ENCODE peak calls at places on chromosome 3, in seven cellular contexts. Y, R, F, K, Q, M and G are unnamed samples.
A peak's percentile ranks its signal among the peaks of the same experiment; 100 is the strongest.

GRCh38 chr3:95750097-95750496 is 1064.3 kb upstream of the EPHA6 start:
- DNase-seq in Y (no peak), R (peak; percentile 35), F (no peak), K (no peak), Q (no peak), M (no peak), G (no peak)

GRCh38 chr3:48617559-48617958 is 4.0 kb downstream of the TMEM89 start:
- DNase-seq in Y (no peak), R (no peak), F (no peak), K (no peak), Q (no peak), M (no peak), G (no peak)

GRCh38 chr3:22360977-22361376 is 610.0 kb upstream of the ZNF385D start:
- DNase-seq in Y (no peak), R (peak; percentile 1), F (no peak), K (no peak), Q (no peak), M (no peak), G (no peak)

GRCh38 chr3:83946554-83946953 is 1012.2 kb upstream of the CADM2 start:
- DNase-seq in Y (no peak), R (no peak), F (no peak), K (no peak), Q (no peak), M (no peak), G (no peak)

GRCh38 chr3:29822051-29822450 is 541.2 kb downstream of the RBMS3 start:
- DNase-seq in Y (no peak), R (peak; percentile 64), F (no peak), K (no peak), Q (no peak), M (no peak), G (peak; percentile 61)

GRCh38 chr3:182235504-182235903 is 523.8 kb downstream of the SOX2 start:
- DNase-seq in Y (no peak), R (no peak), F (no peak), K (no peak), Q (no peak), M (no peak), G (no peak)

GRCh38 chr3:134879991-134880390 is 84.9 kb downstream of the EPHB1 start:
- DNase-seq in Y (no peak), R (peak; percentile 66), F (no peak), K (no peak), Q (no peak), M (no peak), G (no peak)

GRCh38 chr3:168531116-168531515 is 435.4 kb upstream of the GOLIM4 start:
- DNase-seq in Y (no peak), R (no peak), F (no peak), K (no peak), Q (no peak), M (no peak), G (no peak)

GRCh38 chr3:49924683-49925082 is 4.9 kb downstream of the MON1A start:
- DNase-seq in Y (no peak), R (peak; percentile 58), F (no peak), K (no peak), Q (no peak), M (no peak), G (no peak)

GRCh38 chr3:190086191-190086590 is 34.5 kb downstream of the P3H2 start:
- DNase-seq in Y (no peak), R (no peak), F (no peak), K (no peak), Q (no peak), M (no peak), G (no peak)

GRCh38 chr3:157438371-157438735 is 1.7 kb downstream of the PTX3 start:
- DNase-seq in Y (no peak), R (no peak), F (no peak), K (no peak), Q (no peak), M (no peak), G (no peak)

GRCh38 chr3:160400048-160400630 is 689 bp downstream of the SMC4 start:
- DNase-seq in Y (peak; percentile 24), R (peak; percentile 36), F (peak; percentile 10), K (peak; percentile 11), Q (peak; percentile 34), M (peak; percentile 32), G (no peak)

GRCh38 chr3:171101982-171102610 is 75.6 kb upstream of the SLC2A2 start:
- DNase-seq in Y (no peak), R (peak; percentile 77), F (no peak), K (no peak), Q (no peak), M (no peak), G (peak; percentile 9)

GRCh38 chr3:102451556-102451955 is 16.7 kb downstream of the ZPLD1 start:
- DNase-seq in Y (no peak), R (no peak), F (no peak), K (no peak), Q (no peak), M (no peak), G (no peak)

GRCh38 chr3:160413613-160414248 is 14.3 kb downstream of the SMC4 start:
- DNase-seq in Y (peak; percentile 52), R (peak; percentile 82), F (peak; percentile 31), K (peak; percentile 40), Q (peak; percentile 79), M (peak; percentile 30), G (no peak)

GRCh38 chr3:9690451-9691450 is 12.9 kb upstream of the CPNE9 start:
- DNase-seq in Y (peak; percentile 67), R (no peak), F (no peak), K (no peak), Q (no peak), M (no peak), G (no peak)

GRCh38 chr3:150132101-150132749 is 161.5 kb upstream of the PFN2 start:
- DNase-seq in Y (no peak), R (peak; percentile 56), F (no peak), K (no peak), Q (no peak), M (no peak), G (no peak)

GRCh38 chr3:183527980-183528379 is 27.5 kb downstream of the KLHL6 start:
- DNase-seq in Y (peak; percentile 28), R (no peak), F (no peak), K (no peak), Q (no peak), M (no peak), G (no peak)

GRCh38 chr3:182058488-182058887 is 346.8 kb downstream of the SOX2 start:
- DNase-seq in Y (no peak), R (peak; percentile 50), F (no peak), K (no peak), Q (no peak), M (no peak), G (no peak)

GRCh38 chr3:167840247-167840646 is 104.7 kb downstream of the SERPINI1 start:
- DNase-seq in Y (no peak), R (no peak), F (no peak), K (no peak), Q (no peak), M (no peak), G (no peak)

GRCh38 chr3:151766454-151766853 is 32.7 kb downstream of the AADACL2 start:
- DNase-seq in Y (no peak), R (no peak), F (no peak), K (no peak), Q (no peak), M (no peak), G (no peak)

GRCh38 chr3:16280671-16281070 is 15.7 kb downstream of the OXNAD1 start:
- DNase-seq in Y (no peak), R (no peak), F (no peak), K (no peak), Q (no peak), M (no peak), G (peak; percentile 45)

GRCh38 chr3:71444028-71444860 is 139.3 kb downstream of the FOXP1 start:
- DNase-seq in Y (peak; percentile 68), R (peak; percentile 51), F (no peak), K (peak; percentile 39), Q (peak; percentile 39), M (no peak), G (no peak)

GRCh38 chr3:64764386-64764929 is 76.7 kb upstream of the ADAMTS9 start:
- DNase-seq in Y (no peak), R (no peak), F (no peak), K (no peak), Q (no peak), M (no peak), G (no peak)

GRCh38 chr3:12288466-12289129 is at the start of gene PPARG:
- DNase-seq in Y (peak; percentile 32), R (peak; percentile 54), F (no peak), K (no peak), Q (peak; percentile 34), M (no peak), G (no peak)

GRCh38 chr3:78918361-78919020 is 849.3 kb downstream of the ROBO1 start:
- DNase-seq in Y (no peak), R (no peak), F (no peak), K (no peak), Q (no peak), M (no peak), G (no peak)

GRCh38 chr3:170178631-170179030 is 2.9 kb downstream of the PHC3 start:
- DNase-seq in Y (peak; percentile 34), R (no peak), F (no peak), K (peak; percentile 30), Q (no peak), M (no peak), G (no peak)